ENCODE peak calls at places on chromosomes 11 and 22, in four cellular contexts. N is nephron progenitor cell; C is activated CD8-positive, alpha-beta T cell treated with anti-CD3 and anti-CD28 coated beads for 36 hours; I is MCF 10A. F is an unnamed sample.

GRCh38 chr22:26918236-26918635 is 260.8 kb downstream of the MIAT start:
- DNase-seq in N (no peak), C (no peak), I (no peak), F (no peak)

GRCh38 chr11:130313383-130314183 is 1.1 kb downstream of the ZBTB44 start:
- DNase-seq in N (no peak), C (no peak), I (peak; percentile 51), F (no peak)

GRCh38 chr11:114262681-114263509 is 33.3 kb upstream of the NNMT start:
- DNase-seq in N (peak; percentile 37), C (peak; percentile 14), I (peak; percentile 51), F (peak; percentile 34)

GRCh38 chr11:86849679-86850078 is 49.3 kb downstream of the PRSS23 start:
- DNase-seq in N (no peak), C (no peak), I (no peak), F (no peak)

GRCh38 chr11:46369458-46370152 is 11.9 kb upstream of the MDK start:
- DNase-seq in N (peak; percentile 83), C (peak; percentile 75), I (peak; percentile 59), F (peak; percentile 75)

GRCh38 chr22:32644252-32645100 is 157.0 kb upstream of the TIMP3 start:
- DNase-seq in N (no peak), C (peak; percentile 42), I (peak; percentile 75), F (no peak)

GRCh38 chr11:61254403-61255025 is 13.5 kb downstream of the PGA5 start:
- DNase-seq in N (peak; percentile 74), C (peak; percentile 73), I (peak; percentile 71), F (peak; percentile 90)

GRCh38 chr11:57213282-57214086 is 23.6 kb downstream of the APLNR start:
- DNase-seq in N (peak; percentile 70), C (no peak), I (no peak), F (no peak)

GRCh38 chr11:9577551-9577950 is 4.1 kb downstream of the WEE1 start:
- DNase-seq in N (no peak), C (no peak), I (peak; percentile 56), F (no peak)

GRCh38 chr11:66559141-66559861 is 9.1 kb downstream of the CTSF start:
- DNase-seq in N (no peak), C (peak; percentile 36), I (no peak), F (no peak)

GRCh38 chr11:14577835-14578529 is 57.8 kb upstream of the PSMA1 start:
- DNase-seq in N (no peak), C (peak; percentile 27), I (no peak), F (no peak)

GRCh38 chr11:94511932-94512781 is at the start of gene C11orf97:
- DNase-seq in N (peak; percentile 84), C (peak; percentile 68), I (peak; percentile 19), F (peak; percentile 55)

GRCh38 chr11:129373489-129373953 is 2.1 kb upstream of the BARX2 start:
- DNase-seq in N (no peak), C (no peak), I (no peak), F (peak; percentile 31)

GRCh38 chr11:62689421-62690183 is at the start of gene LRRN4CL:
- DNase-seq in N (no peak), C (no peak), I (peak; percentile 83), F (no peak)

GRCh38 chr22:29308148-29308790 is 1.8 kb downstream of the GAS2L1 start:
- DNase-seq in N (no peak), C (no peak), I (peak; percentile 33), F (peak; percentile 17)

GRCh38 chr11:94721565-94722292 is 46.4 kb upstream of the AMOTL1 start:
- DNase-seq in N (no peak), C (no peak), I (peak; percentile 31), F (no peak)

GRCh38 chr11:102788334-102789035 is 8.1 kb upstream of the MMP10 start:
- DNase-seq in N (no peak), C (no peak), I (no peak), F (no peak)

GRCh38 chr22:45968751-45969413 is 8.1 kb downstream of the WNT7B start:
- DNase-seq in N (no peak), C (peak; percentile 27), I (peak; percentile 75), F (no peak)

GRCh38 chr11:123678246-123678645 is 23.8 kb upstream of the SCN3B start:
- DNase-seq in N (no peak), C (no peak), I (peak; percentile 64), F (no peak)

GRCh38 chr11:16157327-16157726 is 199.0 kb downstream of the SOX6 start:
- DNase-seq in N (no peak), C (no peak), I (no peak), F (no peak)

GRCh38 chr11:12175694-12176241 is 65.4 kb downstream of the MICAL2 start:
- DNase-seq in N (no peak), C (peak; percentile 59), I (peak; percentile 82), F (no peak)

GRCh38 chr11:55795256-55795655 is at the start of gene OR5D14:
- DNase-seq in N (no peak), C (no peak), I (no peak), F (no peak)

GRCh38 chr22:30829901-30830550 is 135.4 kb downstream of the OSBP2 start:
- DNase-seq in N (no peak), C (no peak), I (peak; percentile 98), F (no peak)

GRCh38 chr11:7909585-7910325 is 21.3 kb downstream of the OR10A6 start:
- DNase-seq in N (no peak), C (no peak), I (no peak), F (no peak)

GRCh38 chr11:27722117-27722844 is 22.0 kb upstream of the BDNF start:
- DNase-seq in N (peak; percentile 55), C (peak; percentile 70), I (no peak), F (peak; percentile 47)

GRCh38 chr11:66438504-66439466 is at the start of gene MRPL11:
- DNase-seq in N (peak; percentile 89), C (peak; percentile 97), I (peak; percentile 95), F (peak; percentile 98)

GRCh38 chr11:133342453-133342852 is 189.8 kb downstream of the OPCML start:
- DNase-seq in N (no peak), C (no peak), I (no peak), F (no peak)

GRCh38 chr22:37553725-37554124 is 6.6 kb upstream of the CDC42EP1 start:
- DNase-seq in N (no peak), C (no peak), I (no peak), F (no peak)

GRCh38 chr11:8744423-8744822 is 61.8 kb downstream of the RPL27A start:
- DNase-seq in N (no peak), C (peak; percentile 6), I (peak; percentile 81), F (no peak)

GRCh38 chr11:95404370-95404769 is 173.4 kb upstream of the SESN3 start:
- DNase-seq in N (no peak), C (no peak), I (no peak), F (no peak)

GRCh38 chr11:131912127-131912526 is 541.7 kb downstream of the NTM start:
- DNase-seq in N (no peak), C (no peak), I (no peak), F (no peak)

GRCh38 chr11:131917634-131918384 is 547.4 kb downstream of the NTM start:
- DNase-seq in N (no peak), C (no peak), I (no peak), F (no peak)

GRCh38 chr11:131913267-131913666 is 542.9 kb downstream of the NTM start:
- DNase-seq in N (no peak), C (no peak), I (no peak), F (no peak)

GRCh38 chr11:131916633-131917032 is 546.2 kb downstream of the NTM start:
- DNase-seq in N (no peak), C (no peak), I (no peak), F (no peak)

DNA sequence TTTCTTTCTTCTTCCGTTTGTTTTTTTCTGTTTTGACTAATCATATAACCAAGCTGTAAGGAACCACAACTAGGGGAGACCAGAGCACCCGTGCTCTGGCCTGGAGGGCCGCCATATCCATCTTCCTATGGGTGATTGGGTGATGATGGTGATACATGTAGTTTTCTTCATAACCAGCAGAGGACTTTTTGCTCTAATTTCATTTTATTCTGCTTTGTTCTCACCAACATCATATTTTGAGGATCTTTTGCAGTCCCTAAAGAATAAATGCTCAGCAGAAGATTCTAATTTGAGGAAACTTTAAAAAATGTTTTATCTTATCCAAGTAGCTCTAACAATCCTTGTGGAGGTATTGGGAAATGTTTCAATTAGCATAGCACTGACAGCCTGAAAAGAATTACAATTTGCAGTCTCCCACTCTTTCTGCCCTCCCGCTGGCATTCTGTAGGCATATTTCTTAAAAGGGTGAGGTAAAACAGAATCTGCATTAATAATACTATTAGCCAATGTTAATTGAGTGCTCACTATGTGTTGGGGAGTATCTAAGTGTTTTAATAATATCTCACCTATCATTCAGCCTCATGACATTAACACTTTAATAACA is 544.0 kb downstream of the NTM start:
- DNase-seq in N (no peak), C (no peak), I (no peak), F (no peak)
- TF ChIP-seq CTCF in N (no peak), C (no peak), I (no peak), F (no peak)

GRCh38 chr11:110286298-110287040 is 9.9 kb downstream of the RDX start:
- DNase-seq in N (no peak), C (no peak), I (no peak), F (no peak)
- TF ChIP-seq CTCF in N (no peak), C (no peak), I (no peak), F (no peak)

GRCh38 chr22:21641417-21641794 is 696 bp upstream of the SDF2L1 start:
- DNase-seq in N (peak; percentile 51), C (no peak), I (peak; percentile 63), F (peak; percentile 56)
- TF ChIP-seq CTCF in N (peak; percentile 33), C (no peak), I (peak; percentile 40), F (peak; percentile 24)

DNA sequence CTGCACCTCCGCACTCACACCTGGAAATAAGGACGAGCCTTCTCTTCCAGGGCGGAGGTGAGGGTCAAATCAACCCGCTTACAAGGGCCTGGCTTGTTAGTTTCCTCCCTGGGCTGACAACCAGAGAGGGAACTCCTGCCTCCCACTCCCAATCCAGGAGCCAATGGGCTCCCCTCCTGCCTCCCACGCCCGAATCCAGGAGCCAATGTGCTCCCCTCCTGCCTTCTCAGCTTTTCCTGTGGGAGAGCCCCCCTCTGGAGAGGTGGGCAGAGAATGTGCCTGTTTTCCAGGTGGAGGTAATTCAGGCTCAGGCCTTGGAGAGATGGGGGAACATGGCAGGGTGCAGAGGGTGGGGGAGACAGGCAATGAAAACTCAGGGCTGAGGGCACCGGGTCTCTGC is 53.7 kb upstream of the TTLL12 start:
- DNase-seq in N (no peak), C (no peak), I (no peak), F (no peak)
- TF ChIP-seq CTCF in N (no peak), C (no peak), I (no peak), F (no peak)

DNA sequence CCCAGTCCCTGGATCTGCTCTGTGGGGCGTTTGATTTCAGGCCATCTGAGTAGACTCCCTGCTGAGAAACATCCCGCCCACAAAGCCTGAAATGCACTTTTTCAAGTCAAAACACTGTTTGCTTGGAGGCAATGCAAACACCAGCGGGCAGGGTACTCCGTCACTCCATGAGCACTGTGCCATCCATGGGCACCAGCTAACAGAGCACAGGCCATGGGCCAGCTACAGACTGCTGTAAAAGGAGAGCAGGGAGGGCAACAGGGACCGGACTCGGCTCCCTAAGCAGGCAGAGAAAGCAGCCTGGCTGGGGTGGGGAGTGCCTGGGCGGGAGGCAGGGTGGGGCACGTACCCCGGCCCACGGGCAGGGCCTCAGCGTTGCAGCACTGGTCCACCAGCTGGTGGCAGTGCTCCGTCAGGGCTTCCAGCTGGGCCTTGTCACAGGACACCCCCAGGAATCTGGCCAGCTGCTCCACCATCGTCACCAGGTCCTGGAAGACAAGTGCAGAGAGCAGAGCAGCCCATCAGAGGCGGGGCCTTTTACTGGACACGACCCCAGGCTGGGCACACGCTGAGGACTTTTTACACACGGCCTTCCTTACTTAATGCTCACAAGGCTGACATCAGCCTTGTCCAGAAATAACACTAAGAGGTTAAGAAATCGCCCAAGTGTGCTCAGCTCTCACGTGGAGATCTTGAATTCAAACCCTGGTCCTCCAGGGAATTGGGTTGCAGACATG is 16.8 kb upstream of the EFCAB6 start:
- DNase-seq in N (no peak), C (no peak), I (no peak), F (no peak)
- TF ChIP-seq CTCF in N (no peak), C (no peak), I (no peak), F (no peak)